ENCODE peak calls at places on chromosomes 5 and 9, in ten cellular contexts. A, W, G, E, C, I, J, B, S and F are unnamed samples.

GRCh38 chr9:15220658-15221310 is 86.2 kb downstream of the TTC39B start:
- DNase-seq in C (peak), A (no peak), S (no peak), E (no peak), J (no peak), B (no peak), I (no peak), W (no peak), G (peak), F (no peak)

GRCh38 chr5:164680812-164681211 is 1175.4 kb downstream of the MAT2B start:
- DNase-seq in E (no peak), S (no peak), C (no peak), B (no peak), G (no peak), A (no peak), J (no peak), I (no peak), W (no peak), F (no peak)

GRCh38 chr5:10036136-10036535 is 213.6 kb downstream of the ATPSCKMT start:
- DNase-seq in J (no peak), W (no peak), A (no peak), G (peak), I (no peak), C (peak), S (no peak), E (no peak), B (no peak), F (no peak)

GRCh38 chr5:125227333-125228075 is 481.1 kb upstream of the ZNF608 start:
- DNase-seq in C (peak), B (no peak), E (no peak), W (no peak), A (peak), S (peak), I (no peak), J (no peak), G (peak), F (no peak)

GRCh38 chr5:64635056-64635686 is 55.1 kb upstream of the SHISAL2B start:
- DNase-seq in B (peak), E (no peak), S (no peak), C (peak), J (no peak), W (no peak), G (peak), I (no peak), A (peak), F (peak)

GRCh38 chr5:171397190-171397589 is 9.5 kb downstream of the NPM1 start:
- DNase-seq in G (no peak), A (no peak), E (no peak), W (no peak), I (no peak), S (no peak), C (no peak), B (no peak), J (no peak), F (no peak)

GRCh38 chr5:111232311-111233049 is 8.3 kb downstream of the CAMK4 start:
- DNase-seq in B (no peak), J (peak), S (no peak), E (no peak), I (no peak), A (no peak), W (no peak), G (no peak), C (no peak), F (no peak)

GRCh38 chr9:83432877-83433276 is 105.3 kb downstream of the FRMD3 start:
- DNase-seq in B (no peak), E (no peak), W (no peak), J (no peak), G (no peak), A (no peak), C (no peak), S (no peak), I (no peak), F (no peak)

GRCh38 chr5:132773114-132773513 is 3.9 kb downstream of the SEPTIN8 start:
- DNase-seq in C (no peak), J (no peak), G (no peak), W (no peak), S (no peak), B (no peak), A (no peak), E (no peak), I (no peak), F (no peak)

GRCh38 chr9:86500667-86501435 is 146.6 kb upstream of the TUT7 start:
- DNase-seq in G (peak), J (no peak), S (no peak), I (no peak), E (no peak), C (peak), W (no peak), A (no peak), B (no peak), F (no peak)